ENCODE peak calls at places on chromosomes 6 and 20, in ten cellular contexts. W is neuronal stem cell; V is BJ; C is naive thymus-derived CD4-positive, alpha-beta T cell; J is HT-29; R is NCI-H1105; Q is Calu3; P is astrocyte; O is HFF-Myc; L is mesenteric fat pad. T is an unnamed sample.

GRCh38 chr20:22740829-22741228 is 156.5 kb upstream of the FOXA2 start:
- DNase-seq in W (no peak), V (no peak), C (no peak), J (no peak), R (no peak), Q (no peak), P (no peak), O (no peak), L (no peak), T (no peak)

GRCh38 chr20:57993738-57994431 is 234.6 kb downstream of the ANKRD60 start:
- DNase-seq in W (no peak), V (no peak), C (no peak), J (no peak), R (no peak), Q (no peak), P (peak), O (peak), L (peak), T (no peak)

GRCh38 chr20:18750735-18751134 is 62.8 kb upstream of the SCP2D1 start:
- DNase-seq in W (peak), V (no peak), C (no peak), J (no peak), R (peak), Q (no peak), P (no peak), O (no peak), L (no peak), T (no peak)

GRCh38 chr6:90709597-90709996 is 122.7 kb upstream of the MAP3K7 start:
- DNase-seq in W (no peak), V (no peak), C (no peak), J (no peak), R (no peak), Q (no peak), P (peak), O (no peak), L (no peak), T (no peak)

GRCh38 chr20:34907616-34908469 is 31.4 kb downstream of the ACSS2 start:
- DNase-seq in W (no peak), V (peak), C (no peak), J (peak), R (peak), Q (peak), P (peak), O (peak), L (no peak), T (no peak)

GRCh38 chr6:159761873-159762680 is at the start of gene ACAT2:
- DNase-seq in W (peak), V (peak), C (peak), J (peak), R (peak), Q (peak), P (peak), O (peak), L (peak), T (peak)

GRCh38 chr20:23240519-23240918 is 110.1 kb upstream of the NXT1 start:
- DNase-seq in W (no peak), V (no peak), C (no peak), J (no peak), R (no peak), Q (no peak), P (no peak), O (no peak), L (no peak), T (no peak)

GRCh38 chr6:155936551-155936950 is 480.9 kb upstream of the NOX3 start:
- DNase-seq in W (no peak), V (no peak), C (no peak), J (no peak), R (no peak), Q (no peak), P (no peak), O (peak), L (no peak), T (no peak)

GRCh38 chr6:37190159-37190535 is 20.2 kb downstream of the PIM1 start:
- DNase-seq in W (no peak), V (no peak), C (no peak), J (no peak), R (no peak), Q (no peak), P (no peak), O (no peak), L (no peak), T (no peak)

GRCh38 chr20:13173201-13173600 is 47.9 kb upstream of the ISM1 start:
- DNase-seq in W (no peak), V (no peak), C (no peak), J (peak), R (no peak), Q (peak), P (no peak), O (no peak), L (no peak), T (no peak)

GRCh38 chr6:83546636-83547035 is 34.3 kb downstream of the PRSS35 start:
- DNase-seq in W (no peak), V (no peak), C (no peak), J (peak), R (no peak), Q (peak), P (no peak), O (no peak), L (no peak), T (no peak)

GRCh38 chr6:70725817-70726413 is 58.2 kb downstream of the SMAP1 start:
- DNase-seq in W (no peak), V (no peak), C (no peak), J (no peak), R (no peak), Q (no peak), P (peak), O (no peak), L (no peak), T (no peak)

GRCh38 chr6:157133856-157134255 is 189.5 kb downstream of the TMEM242 start:
- DNase-seq in W (no peak), V (no peak), C (no peak), J (no peak), R (peak), Q (no peak), P (peak), O (no peak), L (no peak), T (no peak)

GRCh38 chr20:14410869-14411555 is 73.6 kb upstream of the FLRT3 start:
- DNase-seq in W (no peak), V (no peak), C (no peak), J (no peak), R (no peak), Q (peak), P (no peak), O (no peak), L (no peak), T (no peak)

GRCh38 chr6:49541210-49541724 is 9.2 kb upstream of the C6orf141 start:
- DNase-seq in W (no peak), V (peak), C (no peak), J (peak), R (peak), Q (no peak), P (peak), O (peak), L (no peak), T (no peak)

GRCh38 chr6:165674155-165675029 is 11.4 kb upstream of the PDE10A start:
- DNase-seq in W (no peak), V (no peak), C (no peak), J (no peak), R (no peak), Q (no peak), P (no peak), O (no peak), L (no peak), T (peak)

GRCh38 chr20:16472045-16472872 is 101.0 kb downstream of the KIF16B start:
- DNase-seq in W (no peak), V (no peak), C (no peak), J (no peak), R (no peak), Q (no peak), P (peak), O (no peak), L (no peak), T (no peak)

GRCh38 chr6:35687658-35688604 is 784 bp downstream of the FKBP5 start:
- DNase-seq in W (peak), V (no peak), C (peak), J (peak), R (peak), Q (peak), P (peak), O (no peak), L (peak), T (peak)

GRCh38 chr20:34037121-34037520 is 43.4 kb downstream of the RALY start:
- DNase-seq in W (no peak), V (no peak), C (peak), J (no peak), R (no peak), Q (no peak), P (no peak), O (no peak), L (no peak), T (no peak)

GRCh38 chr6:72552938-72553337 is 68.9 kb upstream of the KCNQ5 start:
- DNase-seq in W (no peak), V (peak), C (no peak), J (no peak), R (peak), Q (no peak), P (peak), O (no peak), L (no peak), T (no peak)

GRCh38 chr6:18276610-18277009 is 12.3 kb upstream of the DEK start:
- DNase-seq in W (no peak), V (no peak), C (no peak), J (no peak), R (peak), Q (no peak), P (no peak), O (no peak), L (no peak), T (no peak)

GRCh38 chr6:158506577-158506976 is 53.3 kb upstream of the TMEM181 start:
- DNase-seq in W (peak), V (no peak), C (no peak), J (no peak), R (peak), Q (no peak), P (peak), O (no peak), L (no peak), T (peak)

GRCh38 chr6:11309947-11310665 is 77.6 kb upstream of the NEDD9 start:
- DNase-seq in W (no peak), V (no peak), C (no peak), J (no peak), R (no peak), Q (no peak), P (no peak), O (no peak), L (no peak), T (no peak)

GRCh38 chr20:54486583-54486982 is 11.2 kb downstream of the DOK5 start:
- DNase-seq in W (no peak), V (no peak), C (no peak), J (peak), R (no peak), Q (no peak), P (no peak), O (no peak), L (no peak), T (no peak)

GRCh38 chr20:45823949-45824835 is 2.9 kb downstream of the TNNC2 start:
- DNase-seq in W (no peak), V (no peak), C (peak), J (peak), R (no peak), Q (peak), P (no peak), O (no peak), L (no peak), T (peak)

GRCh38 chr20:4060054-4060795 is 44.9 kb upstream of the RNF24 start:
- DNase-seq in W (no peak), V (no peak), C (no peak), J (peak), R (no peak), Q (peak), P (no peak), O (no peak), L (peak), T (no peak)

GRCh38 chr6:16741112-16742016 is 19.9 kb downstream of the ATXN1 start:
- DNase-seq in W (no peak), V (peak), C (no peak), J (no peak), R (no peak), Q (no peak), P (peak), O (peak), L (no peak), T (no peak)

GRCh38 chr6:34425132-34425497 is 754 bp downstream of the RPS10 start:
- DNase-seq in W (no peak), V (no peak), C (peak), J (no peak), R (no peak), Q (no peak), P (peak), O (no peak), L (no peak), T (peak)

GRCh38 chr20:57983082-57983481 is 245.4 kb downstream of the ANKRD60 start:
- DNase-seq in W (no peak), V (no peak), C (no peak), J (no peak), R (no peak), Q (no peak), P (no peak), O (no peak), L (no peak), T (no peak)

GRCh38 chr20:43669332-43669731 is 2.4 kb downstream of the MYBL2 start:
- DNase-seq in W (no peak), V (no peak), C (no peak), J (peak), R (no peak), Q (peak), P (peak), O (no peak), L (no peak), T (no peak)

T was measured in HAP-1.